ENCODE peak calls at places on chromosomes 12 and 14, in nine cellular contexts. R, Y, V, M, I, C, L, W and U are unnamed samples.

GRCh38 chr14:54881235-54881760 is 21.3 kb downstream of the GCH1 start:
- DNase-seq in R (no peak), Y (peak), V (no peak), M (peak), I (peak), C (no peak), L (no peak), W (no peak), U (no peak)

GRCh38 chr14:96748371-96748770 is 48.8 kb upstream of the VRK1 start:
- DNase-seq in R (no peak), Y (no peak), V (peak), M (no peak), I (no peak), C (no peak), L (no peak), W (no peak), U (no peak)

GRCh38 chr14:20934148-20934762 is 21.0 kb upstream of the RNASE2 start:
- DNase-seq in R (no peak), Y (peak), V (no peak), M (no peak), I (peak), C (no peak), L (no peak), W (no peak), U (peak)

GRCh38 chr12:108548954-108549521 is 11.9 kb downstream of the SART3 start:
- DNase-seq in R (no peak), Y (no peak), V (no peak), M (no peak), I (no peak), C (no peak), L (no peak), W (no peak), U (no peak)

GRCh38 chr14:91352101-91352500 is 65.5 kb downstream of the CCDC88C start:
- DNase-seq in R (no peak), Y (no peak), V (peak), M (peak), I (no peak), C (no peak), L (no peak), W (no peak), U (peak)

GRCh38 chr12:28083816-28084678 is 106.2 kb upstream of the CCDC91 start:
- DNase-seq in R (no peak), Y (no peak), V (no peak), M (peak), I (no peak), C (no peak), L (no peak), W (no peak), U (no peak)

GRCh38 chr12:67484788-67485480 is 163.6 kb upstream of the DYRK2 start:
- DNase-seq in R (no peak), Y (no peak), V (no peak), M (no peak), I (peak), C (no peak), L (no peak), W (no peak), U (no peak)

GRCh38 chr12:24561411-24561871 is 387.5 kb downstream of the BCAT1 start:
- DNase-seq in R (peak), Y (peak), V (no peak), M (peak), I (no peak), C (no peak), L (no peak), W (no peak), U (no peak)

GRCh38 chr12:101920906-101921305 is 43.5 kb downstream of the DRAM1 start:
- DNase-seq in R (no peak), Y (no peak), V (no peak), M (no peak), I (no peak), C (no peak), L (no peak), W (no peak), U (no peak)

GRCh38 chr14:64234877-64235651 is 59.1 kb downstream of the ESR2 start:
- DNase-seq in R (no peak), Y (peak), V (peak), M (peak), I (no peak), C (no peak), L (no peak), W (no peak), U (no peak)

GRCh38 chr12:45585522-45586230 is 143.8 kb upstream of the ARID2 start:
- DNase-seq in R (no peak), Y (no peak), V (no peak), M (no peak), I (no peak), C (no peak), L (no peak), W (no peak), U (no peak)

GRCh38 chr12:57815177-57816000 is 3.1 kb downstream of the AVIL start:
- DNase-seq in R (no peak), Y (no peak), V (no peak), M (no peak), I (peak), C (no peak), L (no peak), W (no peak), U (peak)